ENCODE peak calls at places on chromosome 22, in four cellular contexts. One of them, this sample, is unnamed.

GRCh38 chr22:42829311-42829710 is 27.8 kb downstream of the ARFGAP3 start:
- DNase-seq in A549: no peak
- DNase-seq in H1: no peak
- DNase-seq in HepG2: no peak
- DNase-seq in this sample: no peak

GRCh38 chr22:45246060-45246985 is 5.6 kb upstream of the KIAA0930 start:
- DNase-seq in A549: peak; percentile 88
- DNase-seq in H1: no peak
- DNase-seq in HepG2: peak; percentile 98
- DNase-seq in this sample: no peak

GRCh38 chr22:19890502-19891349 is 36.1 kb upstream of the GNB1L start:
- DNase-seq in A549: no peak
- DNase-seq in H1: no peak
- DNase-seq in HepG2: no peak
- DNase-seq in this sample: no peak

GRCh38 chr22:30969532-30970355 is 679 bp downstream of the TUG1 start:
- DNase-seq in A549: peak; percentile 6
- DNase-seq in H1: no peak
- DNase-seq in HepG2: peak; percentile 12
- DNase-seq in this sample: peak; percentile 56

GRCh38 chr22:29524440-29525191 is 28.9 kb downstream of the THOC5 start:
- DNase-seq in A549: peak; percentile 28
- DNase-seq in H1: peak; percentile 56
- DNase-seq in HepG2: peak; percentile 46
- DNase-seq in this sample: peak; percentile 51

GRCh38 chr22:24996420-24996952 is 44.0 kb downstream of the KIAA1671 start:
- DNase-seq in A549: peak; percentile 27
- DNase-seq in H1: peak; percentile 73
- DNase-seq in HepG2: no peak
- DNase-seq in this sample: no peak

GRCh38 chr22:50125029-50125428 is 35.2 kb downstream of the MOV10L1 start:
- DNase-seq in A549: no peak
- DNase-seq in H1: no peak
- DNase-seq in HepG2: no peak
- DNase-seq in this sample: no peak

GRCh38 chr22:27880778-27881394 is 38.2 kb downstream of the PITPNB start:
- DNase-seq in A549: peak; percentile 17
- DNase-seq in H1: no peak
- DNase-seq in HepG2: peak; percentile 56
- DNase-seq in this sample: no peak

DNA sequence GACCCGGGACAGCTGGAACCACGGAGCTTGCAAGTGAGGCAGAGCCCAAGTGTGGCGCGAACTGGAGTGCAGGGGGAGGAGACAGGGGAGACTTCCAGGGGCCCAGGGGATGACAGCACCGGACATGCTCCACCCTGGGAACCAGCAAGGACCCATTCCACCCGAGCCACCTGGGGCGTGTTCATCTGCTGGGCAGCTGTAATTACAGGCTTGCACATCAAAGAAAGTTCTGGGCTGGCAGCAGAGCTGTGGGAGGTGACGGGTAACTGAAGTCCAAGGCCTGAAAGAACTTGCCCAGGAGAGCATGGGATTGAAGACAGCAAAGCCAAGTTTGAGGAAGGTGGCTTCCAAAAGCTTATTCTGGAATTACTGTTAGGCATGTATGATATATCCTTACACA is 16.3 kb downstream of the CERK start:
- DNase-seq in A549: no peak
- DNase-seq in H1: no peak
- DNase-seq in HepG2: no peak
- DNase-seq in this sample: no peak
- TF ChIP-seq PHF8 in A549: no peak
- TF ChIP-seq PHF8 in H1: no peak
- TF ChIP-seq PHF8 in HepG2: no peak
- TF ChIP-seq PHF8 in this sample: no peak

GRCh38 chr22:36610056-36610455 is 81.1 kb upstream of the EIF3D start:
- DNase-seq in A549: no peak
- DNase-seq in H1: no peak
- DNase-seq in HepG2: no peak
- DNase-seq in this sample: no peak

GRCh38 chr22:36608987-36609386 is 80.0 kb upstream of the EIF3D start:
- DNase-seq in A549: no peak
- DNase-seq in H1: no peak
- DNase-seq in HepG2: no peak
- DNase-seq in this sample: no peak

GRCh38 chr22:36606659-36607058 is 77.7 kb upstream of the EIF3D start:
- DNase-seq in A549: no peak
- DNase-seq in H1: no peak
- DNase-seq in HepG2: no peak
- DNase-seq in this sample: no peak

GRCh38 chr22:36610567-36610966 is 81.6 kb upstream of the EIF3D start:
- DNase-seq in A549: no peak
- DNase-seq in H1: no peak
- DNase-seq in HepG2: no peak
- DNase-seq in this sample: no peak

GRCh38 chr22:36606114-36606513 is 77.1 kb upstream of the EIF3D start:
- DNase-seq in A549: no peak
- DNase-seq in H1: no peak
- DNase-seq in HepG2: no peak
- DNase-seq in this sample: no peak
- TF ChIP-seq PHF8 in A549: no peak
- TF ChIP-seq PHF8 in H1: no peak
- TF ChIP-seq PHF8 in HepG2: no peak
- TF ChIP-seq PHF8 in this sample: no peak

GRCh38 chr22:43854151-43854785 is 8.0 kb downstream of the SULT4A1 start:
- DNase-seq in A549: no peak
- DNase-seq in H1: no peak
- DNase-seq in HepG2: no peak
- DNase-seq in this sample: no peak

GRCh38 chr22:43852605-43853327 is 9.5 kb downstream of the SULT4A1 start:
- DNase-seq in A549: no peak
- DNase-seq in H1: no peak
- DNase-seq in HepG2: no peak
- DNase-seq in this sample: no peak

GRCh38 chr22:43854786-43855271 is 7.5 kb downstream of the SULT4A1 start:
- DNase-seq in A549: no peak
- DNase-seq in H1: no peak
- DNase-seq in HepG2: no peak
- DNase-seq in this sample: no peak

GRCh38 chr22:43851979-43852307 is 10.4 kb downstream of the SULT4A1 start:
- DNase-seq in A549: no peak
- DNase-seq in H1: no peak
- DNase-seq in HepG2: no peak
- DNase-seq in this sample: no peak

GRCh38 chr22:43853328-43853931 is 8.9 kb downstream of the SULT4A1 start:
- DNase-seq in A549: no peak
- DNase-seq in H1: no peak
- DNase-seq in HepG2: no peak
- DNase-seq in this sample: no peak
- TF ChIP-seq PHF8 in A549: no peak
- TF ChIP-seq PHF8 in H1: no peak
- TF ChIP-seq PHF8 in HepG2: no peak
- TF ChIP-seq PHF8 in this sample: no peak

GRCh38 chr22:39519681-39520053 is 695 bp upstream of the ATF4 start:
- DNase-seq in A549: peak; percentile 49
- DNase-seq in H1: no peak
- DNase-seq in HepG2: peak; percentile 58
- DNase-seq in this sample: peak; percentile 60
- TF ChIP-seq PHF8 in A549: peak; percentile 67
- TF ChIP-seq PHF8 in H1: peak; percentile 74
- TF ChIP-seq PHF8 in HepG2: peak; percentile 86
- TF ChIP-seq PHF8 in this sample: peak; percentile 45